ENCODE peak calls at places on chromosomes 12 and 14, in four cellular contexts. J is tibial artery, C is psoas muscle, E is thoracic aorta. I is an unnamed sample.

GRCh38 chr14:78754059-78754458 is 583.9 kb downstream of the NRXN3 start:
- DNase-seq in J (no peak), C (no peak), E (no peak), I (no peak)

GRCh38 chr14:31465113-31465512 is 7.8 kb upstream of the DTD2 start:
- DNase-seq in J (no peak), C (no peak), E (no peak), I (no peak)

GRCh38 chr12:42421844-42422779 is 96.1 kb downstream of the PPHLN1 start:
- DNase-seq in J (no peak), C (no peak), E (no peak), I (no peak)

GRCh38 chr14:66495214-66496098 is 9.3 kb downstream of the CCDC196 start:
- DNase-seq in J (peak; percentile 32), C (no peak), E (no peak), I (peak; percentile 52)

GRCh38 chr14:105527381-105528196 is 1.2 kb downstream of the TMEM121 start:
- DNase-seq in J (no peak), C (no peak), E (no peak), I (no peak)

GRCh38 chr12:989751-990278 is 1.2 kb upstream of the ERC1 start:
- DNase-seq in J (peak; percentile 36), C (no peak), E (no peak), I (peak; percentile 47)

GRCh38 chr14:30296956-30297405 is 262.0 kb upstream of the G2E3 start:
- DNase-seq in J (no peak), C (no peak), E (no peak), I (peak; percentile 83)

GRCh38 chr12:105617141-105617540 is 286.6 kb downstream of the C12orf75 start:
- DNase-seq in J (no peak), C (no peak), E (no peak), I (no peak)

GRCh38 chr14:78162202-78162601 is 8.0 kb upstream of the NRXN3 start:
- DNase-seq in J (no peak), C (no peak), E (no peak), I (no peak)

DNA sequence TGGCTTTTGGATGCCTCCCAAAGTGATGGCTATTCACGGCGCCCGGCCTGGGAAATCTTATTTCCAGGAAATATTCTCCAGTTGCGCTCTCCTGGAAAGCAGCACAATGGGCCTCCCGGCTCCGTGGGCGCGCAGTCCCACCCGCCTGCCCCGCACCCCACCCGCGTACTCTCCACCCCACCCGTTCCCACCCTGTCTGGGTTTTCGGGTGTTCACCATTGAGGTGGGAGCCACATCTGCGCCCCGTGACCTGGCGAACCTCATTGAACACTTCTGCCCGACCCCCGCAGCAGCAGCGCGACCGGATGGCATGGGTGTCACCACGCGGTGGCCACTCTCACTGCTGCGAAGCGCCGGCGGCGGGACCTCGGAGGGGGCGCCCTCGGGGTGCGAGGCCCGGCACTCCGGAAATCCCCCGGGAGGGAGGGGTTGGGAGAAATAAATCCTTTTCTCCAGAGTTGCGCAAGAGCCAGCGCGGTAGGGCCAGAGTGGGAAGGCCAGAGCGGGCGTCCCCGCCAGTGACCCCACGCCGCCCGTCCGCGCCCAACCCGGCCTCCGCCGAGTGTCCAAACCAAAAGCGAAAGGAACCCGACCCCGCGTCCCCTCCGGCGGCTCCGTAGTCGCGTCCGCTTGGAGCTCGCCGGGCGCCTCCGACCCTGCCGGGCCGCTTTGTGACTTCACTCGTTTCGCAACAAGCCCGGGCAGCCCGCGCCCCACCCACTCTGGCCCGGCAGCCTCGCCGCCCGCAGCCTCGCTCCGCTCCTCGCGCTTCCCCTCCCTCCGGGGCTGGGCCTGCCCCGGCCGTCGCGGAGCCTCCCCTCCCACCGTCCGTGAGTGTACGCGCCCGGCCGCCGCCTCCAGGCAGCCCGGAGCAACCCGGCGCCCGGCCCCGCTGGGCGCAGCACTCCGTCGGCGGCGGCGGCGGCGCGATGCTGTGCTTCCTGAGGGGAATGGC is at the start of gene DRAM1:
- DNase-seq in J (peak; percentile 89), C (peak; percentile 96), E (peak; percentile 66), I (peak; percentile 76)
- TF ChIP-seq CTCF in J (peak; percentile 11), C (no peak), E (peak; percentile 16), I (no peak)

GRCh38 chr14:93228550-93228949 is 21.5 kb downstream of the UBR7 start:
- DNase-seq in J (no peak), C (no peak), E (no peak), I (no peak)

GRCh38 chr14:93220509-93220908 is 13.5 kb downstream of the UBR7 start:
- DNase-seq in J (no peak), C (no peak), E (no peak), I (no peak)

GRCh38 chr14:93219103-93219726 is 12.2 kb downstream of the UBR7 start:
- DNase-seq in J (no peak), C (no peak), E (no peak), I (peak; percentile 65)

DNA sequence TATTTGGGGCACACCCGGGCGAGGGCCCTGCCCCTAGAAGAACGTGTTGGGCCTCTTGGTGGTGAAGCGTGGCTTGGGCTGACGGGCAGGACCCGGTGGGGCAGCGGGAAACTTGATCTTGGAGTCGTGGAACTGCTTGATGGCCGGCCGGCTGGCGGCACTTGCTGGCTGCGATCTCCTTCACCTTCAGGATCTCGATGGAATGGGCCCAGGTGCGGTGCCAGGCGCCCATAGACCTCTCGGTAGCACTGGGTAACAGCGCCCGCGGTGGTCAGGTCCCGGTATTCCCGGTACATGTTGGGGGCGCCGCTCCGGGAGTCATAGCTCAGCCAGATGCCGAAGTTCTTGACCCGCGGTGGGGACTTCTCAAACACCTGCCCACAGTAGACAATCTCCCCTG is 16.5 kb downstream of the UBR7 start:
- DNase-seq in J (no peak), C (no peak), E (no peak), I (no peak)
- H3K36me3 ChIP-seq in J (peaks cover 69% of the 10 kb centered on the region), C (peaks cover 23% of the 10 kb centered on the region), E (peaks cover 47% of the 10 kb centered on the region), I (peaks cover 62% of the 10 kb centered on the region)

DNA sequence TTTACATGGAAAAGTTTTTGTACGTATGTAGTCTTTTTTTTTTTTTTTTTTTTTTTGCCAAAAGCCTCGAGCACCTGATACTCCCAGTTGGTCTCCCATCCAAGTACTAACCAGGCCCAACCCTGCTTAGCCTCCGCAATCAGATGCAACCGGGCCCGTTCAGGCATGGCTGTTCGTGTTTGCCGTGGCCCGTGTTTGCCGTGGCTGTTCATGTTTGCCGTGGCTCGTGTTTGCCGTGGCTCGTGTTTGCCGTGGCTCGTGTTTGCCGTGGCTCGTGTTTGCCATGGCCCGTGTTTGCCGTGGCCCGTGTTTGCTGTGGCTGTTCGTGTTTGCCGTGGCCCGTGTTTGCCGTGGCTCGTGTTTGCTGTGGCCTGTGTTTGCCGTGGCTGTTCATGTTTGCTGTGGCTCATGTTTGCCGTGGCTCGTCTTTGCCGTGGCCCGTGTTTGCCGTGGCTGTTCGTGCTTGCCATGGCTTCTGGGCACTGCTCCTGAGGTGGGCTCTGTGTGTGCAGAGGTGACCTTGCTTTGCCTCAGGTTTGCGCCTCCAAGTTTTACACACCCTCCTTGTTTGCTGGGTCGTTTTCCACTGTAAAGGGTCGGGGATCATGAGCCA is 26.8 kb upstream of the MMP17 start:
- DNase-seq in J (no peak), C (no peak), E (no peak), I (no peak)
- TF ChIP-seq CTCF in J (no peak), C (no peak), E (no peak), I (no peak)

GRCh38 chr14:74293621-74294020 is 9.1 kb downstream of the ABCD4 start:
- DNase-seq in J (no peak), C (no peak), E (no peak), I (no peak)

GRCh38 chr14:74290415-74290814 is 12.3 kb downstream of the ABCD4 start:
- DNase-seq in J (no peak), C (no peak), E (no peak), I (peak; percentile 36)

GRCh38 chr14:74292061-74292460 is 10.7 kb downstream of the ABCD4 start:
- DNase-seq in J (no peak), C (no peak), E (no peak), I (no peak)

GRCh38 chr14:74286736-74287135 is 16.0 kb downstream of the ABCD4 start:
- DNase-seq in J (no peak), C (no peak), E (no peak), I (peak; percentile 62)

GRCh38 chr14:74289801-74290200 is 12.9 kb downstream of the ABCD4 start:
- DNase-seq in J (no peak), C (no peak), E (no peak), I (no peak)
- H3K36me3 ChIP-seq in J (peaks cover 74% of the 10 kb centered on the region), C (no peaks in the 10 kb centered on the region), E (peaks cover 65% of the 10 kb centered on the region), I (peaks cover 28% of the 10 kb centered on the region)

GRCh38 chr12:26466709-26467108 is 271.3 kb downstream of the SSPN start:
- DNase-seq in J (no peak), C (no peak), E (no peak), I (no peak)

GRCh38 chr12:26461799-26462198 is 266.4 kb downstream of the SSPN start:
- DNase-seq in J (no peak), C (no peak), E (no peak), I (no peak)

GRCh38 chr12:26469801-26470200 is 274.4 kb downstream of the SSPN start:
- DNase-seq in J (no peak), C (no peak), E (no peak), I (no peak)

GRCh38 chr12:26460361-26460760 is 265.0 kb downstream of the SSPN start:
- DNase-seq in J (no peak), C (no peak), E (no peak), I (no peak)

GRCh38 chr12:26465419-26466097 is 270.2 kb downstream of the SSPN start:
- DNase-seq in J (no peak), C (no peak), E (no peak), I (peak; percentile 9)
- TF ChIP-seq CTCF in J (no peak), C (no peak), E (no peak), I (peak; percentile 33)